ENCODE peak calls at places on chromosomes 4 and X, in eight cellular contexts. One of them, this sample, is unnamed.

GRCh38 chr4:39365931-39366771 is at the start of gene RFC1:
- DNase-seq in tibial nerve: peak; percentile 81
- DNase-seq in psoas muscle: peak; percentile 94
- DNase-seq in heart left ventricle: peak; percentile 92
- DNase-seq in GM12878: peak; percentile 73
- DNase-seq in mucosa of descending colon: peak; percentile 96
- DNase-seq in mammary epithelial cell: peak; percentile 91
- DNase-seq in mesenchymal stem cell: peak; percentile 92
- DNase-seq in this sample: peak; percentile 84

GRCh38 chr4:13548059-13548983 is 4.0 kb upstream of the NKX3-2 start:
- DNase-seq in tibial nerve: no peak
- DNase-seq in psoas muscle: no peak
- DNase-seq in heart left ventricle: no peak
- DNase-seq in GM12878: no peak
- DNase-seq in mucosa of descending colon: no peak
- DNase-seq in mammary epithelial cell: no peak
- DNase-seq in mesenchymal stem cell: peak; percentile 54
- DNase-seq in this sample: no peak

GRCh38 chr4:167239627-167240026 is 5.3 kb upstream of the SPOCK3 start:
- DNase-seq in tibial nerve: no peak
- DNase-seq in psoas muscle: no peak
- DNase-seq in heart left ventricle: no peak
- DNase-seq in GM12878: no peak
- DNase-seq in mucosa of descending colon: no peak
- DNase-seq in mammary epithelial cell: no peak
- DNase-seq in mesenchymal stem cell: no peak
- DNase-seq in this sample: no peak

GRCh38 chrX:68880846-68881513 is 52.2 kb downstream of the EFNB1 start:
- DNase-seq in tibial nerve: no peak
- DNase-seq in psoas muscle: no peak
- DNase-seq in heart left ventricle: no peak
- DNase-seq in GM12878: no peak
- DNase-seq in mucosa of descending colon: no peak
- DNase-seq in mammary epithelial cell: no peak
- DNase-seq in mesenchymal stem cell: no peak
- DNase-seq in this sample: no peak

GRCh38 chr4:158722291-158722916 is 792 bp downstream of the PPID start:
- DNase-seq in tibial nerve: no peak
- DNase-seq in psoas muscle: no peak
- DNase-seq in heart left ventricle: no peak
- DNase-seq in GM12878: peak; percentile 9
- DNase-seq in mucosa of descending colon: no peak
- DNase-seq in mammary epithelial cell: peak; percentile 59
- DNase-seq in mesenchymal stem cell: peak; percentile 55
- DNase-seq in this sample: no peak

GRCh38 chr4:186587416-186588018 is 32.1 kb upstream of the MTNR1A start:
- DNase-seq in tibial nerve: peak; percentile 79
- DNase-seq in psoas muscle: peak; percentile 75
- DNase-seq in heart left ventricle: peak; percentile 55
- DNase-seq in GM12878: no peak
- DNase-seq in mucosa of descending colon: peak; percentile 71
- DNase-seq in mammary epithelial cell: no peak
- DNase-seq in mesenchymal stem cell: peak; percentile 60
- DNase-seq in this sample: peak; percentile 10

GRCh38 chr4:173503330-173504180 is 26.5 kb downstream of the HAND2 start:
- DNase-seq in tibial nerve: no peak
- DNase-seq in psoas muscle: no peak
- DNase-seq in heart left ventricle: no peak
- DNase-seq in GM12878: no peak
- DNase-seq in mucosa of descending colon: no peak
- DNase-seq in mammary epithelial cell: no peak
- DNase-seq in mesenchymal stem cell: no peak
- DNase-seq in this sample: no peak

GRCh38 chrX:132634521-132634920 is 145.7 kb upstream of the MBNL3 start:
- DNase-seq in tibial nerve: no peak
- DNase-seq in psoas muscle: no peak
- DNase-seq in heart left ventricle: no peak
- DNase-seq in GM12878: no peak
- DNase-seq in mucosa of descending colon: no peak
- DNase-seq in mammary epithelial cell: no peak
- DNase-seq in mesenchymal stem cell: no peak
- DNase-seq in this sample: no peak

GRCh38 chrX:107450823-107451509 is 1.5 kb downstream of the FRMPD3 start:
- DNase-seq in tibial nerve: no peak
- DNase-seq in psoas muscle: no peak
- DNase-seq in heart left ventricle: no peak
- DNase-seq in GM12878: no peak
- DNase-seq in mucosa of descending colon: no peak
- DNase-seq in mammary epithelial cell: no peak
- DNase-seq in mesenchymal stem cell: no peak
- DNase-seq in this sample: no peak

GRCh38 chr4:47373174-47373573 is 90.3 kb downstream of the COMMD8 start:
- DNase-seq in tibial nerve: no peak
- DNase-seq in psoas muscle: no peak
- DNase-seq in heart left ventricle: no peak
- DNase-seq in GM12878: no peak
- DNase-seq in mucosa of descending colon: no peak
- DNase-seq in mammary epithelial cell: no peak
- DNase-seq in mesenchymal stem cell: no peak
- DNase-seq in this sample: no peak

GRCh38 chr4:6270691-6271121 is 1.1 kb downstream of the WFS1 start:
- DNase-seq in tibial nerve: no peak
- DNase-seq in psoas muscle: peak; percentile 45
- DNase-seq in heart left ventricle: peak; percentile 67
- DNase-seq in GM12878: no peak
- DNase-seq in mucosa of descending colon: no peak
- DNase-seq in mammary epithelial cell: no peak
- DNase-seq in mesenchymal stem cell: peak; percentile 23
- DNase-seq in this sample: no peak

GRCh38 chr4:146567396-146567795 is 45.7 kb upstream of the SLC10A7 start:
- DNase-seq in tibial nerve: no peak
- DNase-seq in psoas muscle: no peak
- DNase-seq in heart left ventricle: no peak
- DNase-seq in GM12878: no peak
- DNase-seq in mucosa of descending colon: no peak
- DNase-seq in mammary epithelial cell: peak; percentile 6
- DNase-seq in mesenchymal stem cell: no peak
- DNase-seq in this sample: no peak

DNA sequence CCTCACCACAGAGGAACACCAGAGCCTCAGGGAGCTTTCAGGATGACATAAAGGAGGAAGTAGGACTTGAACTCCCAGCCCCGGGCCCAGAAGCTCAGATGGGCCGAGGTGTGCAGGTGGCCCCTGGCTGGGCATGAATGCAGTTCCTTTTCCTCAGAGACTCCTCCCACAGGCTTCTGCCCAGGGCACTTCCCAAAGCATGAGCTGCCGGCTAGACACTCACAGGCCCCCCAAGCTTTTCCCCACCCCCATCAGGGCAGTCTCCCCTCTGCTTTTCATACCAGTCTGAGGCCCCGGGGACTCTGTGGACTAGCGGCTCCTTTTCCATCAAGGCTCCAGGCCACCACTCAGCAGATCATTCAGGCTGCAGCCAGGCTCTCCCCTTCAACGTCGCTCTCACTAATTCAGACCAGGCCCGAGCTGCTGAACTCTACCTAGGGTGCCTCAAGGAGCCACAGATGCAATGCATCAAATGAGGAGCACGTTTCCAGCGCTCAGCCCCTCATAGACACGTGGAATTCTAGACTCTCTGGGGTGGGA is 36.9 kb downstream of the HMX1 start:
- DNase-seq in tibial nerve: no peak
- DNase-seq in psoas muscle: peak; percentile 27
- DNase-seq in heart left ventricle: no peak
- DNase-seq in GM12878: no peak
- DNase-seq in mucosa of descending colon: no peak
- DNase-seq in mammary epithelial cell: no peak
- DNase-seq in mesenchymal stem cell: no peak
- DNase-seq in this sample: no peak
- H3K9me3 ChIP-seq in tibial nerve: no peaks in the 10 kb centered on the region
- H3K9me3 ChIP-seq in psoas muscle: no peaks in the 10 kb centered on the region
- H3K9me3 ChIP-seq in heart left ventricle: no peaks in the 10 kb centered on the region
- H3K9me3 ChIP-seq in GM12878: no peaks in the 10 kb centered on the region
- H3K9me3 ChIP-seq in mucosa of descending colon: no peaks in the 10 kb centered on the region
- H3K9me3 ChIP-seq in mammary epithelial cell: peaks cover 39% of the 10 kb centered on the region
- H3K9me3 ChIP-seq in mesenchymal stem cell: no peaks in the 10 kb centered on the region
- H3K9me3 ChIP-seq in this sample: no peaks in the 10 kb centered on the region

GRCh38 chrX:46488712-46489111 is 56.5 kb downstream of the ZNF674 start:
- DNase-seq in tibial nerve: no peak
- DNase-seq in psoas muscle: no peak
- DNase-seq in heart left ventricle: no peak
- DNase-seq in GM12878: no peak
- DNase-seq in mucosa of descending colon: no peak
- DNase-seq in mammary epithelial cell: no peak
- DNase-seq in mesenchymal stem cell: no peak
- DNase-seq in this sample: no peak

DNA sequence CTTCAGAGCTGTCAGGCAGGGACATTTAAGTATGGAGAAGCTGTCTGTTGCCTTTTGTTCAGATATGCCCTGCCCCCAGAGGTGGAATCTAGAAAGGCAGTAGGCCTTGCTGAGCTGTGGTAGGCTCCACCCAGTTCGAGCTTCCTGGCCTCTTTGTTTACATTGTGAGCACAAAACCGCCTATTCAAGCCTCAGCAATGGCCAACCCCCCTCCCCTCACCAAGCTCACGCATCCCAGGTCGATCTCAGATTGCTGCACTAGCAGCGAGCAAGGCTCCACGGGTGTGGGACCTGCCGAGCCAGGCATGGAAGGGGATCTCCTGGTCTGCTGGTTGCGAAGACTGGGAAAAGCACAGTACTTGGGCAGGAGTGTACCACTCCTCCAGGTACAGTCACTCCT is 59.3 kb downstream of the ZNF674 start:
- DNase-seq in tibial nerve: no peak
- DNase-seq in psoas muscle: no peak
- DNase-seq in heart left ventricle: no peak
- DNase-seq in GM12878: no peak
- DNase-seq in mucosa of descending colon: no peak
- DNase-seq in mammary epithelial cell: no peak
- DNase-seq in mesenchymal stem cell: no peak
- DNase-seq in this sample: no peak
- H3K9me3 ChIP-seq in tibial nerve: peaks cover 3% of the 10 kb centered on the region
- H3K9me3 ChIP-seq in psoas muscle: peaks cover 13% of the 10 kb centered on the region
- H3K9me3 ChIP-seq in heart left ventricle: peaks cover 2% of the 10 kb centered on the region
- H3K9me3 ChIP-seq in GM12878: no peaks in the 10 kb centered on the region
- H3K9me3 ChIP-seq in mucosa of descending colon: peaks cover 5% of the 10 kb centered on the region
- H3K9me3 ChIP-seq in mammary epithelial cell: peaks cover 11% of the 10 kb centered on the region
- H3K9me3 ChIP-seq in mesenchymal stem cell: peaks cover 46% of the 10 kb centered on the region
- H3K9me3 ChIP-seq in this sample: no peaks in the 10 kb centered on the region

GRCh38 chr4:43411226-43411625 is 518.7 kb downstream of the GRXCR1 start:
- DNase-seq in tibial nerve: no peak
- DNase-seq in psoas muscle: no peak
- DNase-seq in heart left ventricle: no peak
- DNase-seq in GM12878: no peak
- DNase-seq in mucosa of descending colon: no peak
- DNase-seq in mammary epithelial cell: no peak
- DNase-seq in mesenchymal stem cell: peak; percentile 12
- DNase-seq in this sample: no peak
- H3K9me3 ChIP-seq in tibial nerve: no peaks in the 10 kb centered on the region
- H3K9me3 ChIP-seq in psoas muscle: no peaks in the 10 kb centered on the region
- H3K9me3 ChIP-seq in heart left ventricle: no peaks in the 10 kb centered on the region
- H3K9me3 ChIP-seq in GM12878: no peaks in the 10 kb centered on the region
- H3K9me3 ChIP-seq in mucosa of descending colon: peaks cover 40% of the 10 kb centered on the region
- H3K9me3 ChIP-seq in mammary epithelial cell: peaks cover 12% of the 10 kb centered on the region
- H3K9me3 ChIP-seq in mesenchymal stem cell: peaks cover 24% of the 10 kb centered on the region
- H3K9me3 ChIP-seq in this sample: no peaks in the 10 kb centered on the region

DNA sequence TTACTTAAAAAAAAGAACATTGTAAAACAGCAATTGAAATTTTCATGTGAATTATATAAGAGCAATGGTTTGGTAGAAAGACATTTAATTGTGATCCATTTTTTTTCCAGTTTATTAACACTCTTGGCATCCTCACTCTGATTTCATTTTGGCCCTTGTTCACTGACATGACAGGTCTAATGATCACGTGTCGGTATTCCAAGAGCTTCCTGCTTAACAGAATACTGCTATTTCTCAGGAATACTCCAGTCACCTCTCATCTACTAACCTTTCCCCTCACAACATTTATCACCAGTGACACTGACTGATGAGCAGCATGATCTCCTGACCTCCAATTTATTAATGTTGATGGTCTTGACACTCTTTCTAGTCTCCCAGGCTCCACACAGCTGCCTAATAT is 847.9 kb upstream of the SLIT2 start:
- DNase-seq in tibial nerve: no peak
- DNase-seq in psoas muscle: no peak
- DNase-seq in heart left ventricle: no peak
- DNase-seq in GM12878: no peak
- DNase-seq in mucosa of descending colon: no peak
- DNase-seq in mammary epithelial cell: no peak
- DNase-seq in mesenchymal stem cell: no peak
- DNase-seq in this sample: no peak
- H3K9me3 ChIP-seq in tibial nerve: no peaks in the 10 kb centered on the region
- H3K9me3 ChIP-seq in psoas muscle: no peaks in the 10 kb centered on the region
- H3K9me3 ChIP-seq in heart left ventricle: no peaks in the 10 kb centered on the region
- H3K9me3 ChIP-seq in GM12878: no peaks in the 10 kb centered on the region
- H3K9me3 ChIP-seq in mucosa of descending colon: no peaks in the 10 kb centered on the region
- H3K9me3 ChIP-seq in mammary epithelial cell: no peaks in the 10 kb centered on the region
- H3K9me3 ChIP-seq in mesenchymal stem cell: no peaks in the 10 kb centered on the region
- H3K9me3 ChIP-seq in this sample: no peaks in the 10 kb centered on the region